ENCODE peak calls at places on chromosomes 3 and 15, in four cellular contexts. O is NCI-H2081; F is stimulated activated CD8-positive, alpha-beta memory T cell treated with anti-CD3 and anti-CD28 coated beads, Interleukin-4, amount 100 ng/mL, for 1 hour; J is stimulated activated effector memory CD8-positive, alpha-beta T cell treated with anti-CD3 and anti-CD28 coated beads, Interleukin-12 subunit alpha, Interleukin-12 subunit beta, amount 100 ng/mL, for 72 hours. V is an unnamed sample.
A peak's percentile ranks its signal among the peaks of the same experiment; 100 is the strongest.

GRCh38 chr15:101561584-101561906 is 72.0 kb upstream of the PCSK6 start:
- DNase-seq in F (no peak), J (no peak), O (no peak), V (no peak)

GRCh38 chr3:183178833-183179549 is 16.5 kb upstream of the LAMP3 start:
- DNase-seq in F (no peak), J (peak; percentile 22), O (no peak), V (no peak)

GRCh38 chr15:101051291-101052030 is 132.3 kb downstream of the LRRK1 start:
- DNase-seq in O (no peak), J (no peak), F (no peak), V (no peak)

GRCh38 chr3:77795013-77795412 is 755.1 kb downstream of the ROBO2 start:
- DNase-seq in O (peak; percentile 28), J (no peak), F (no peak), V (no peak)

GRCh38 chr15:27956285-27956684 is 142.8 kb downstream of the OCA2 start:
- DNase-seq in O (no peak), F (no peak), J (no peak), V (no peak)

GRCh38 chr3:132134611-132135010 is 99.8 kb upstream of the CPNE4 start:
- DNase-seq in F (no peak), O (no peak), J (no peak), V (no peak)

GRCh38 chr3:177287231-177287630 is 89.9 kb upstream of the TBL1XR1 start:
- DNase-seq in F (no peak), J (no peak), O (no peak), V (no peak)

GRCh38 chr3:188884299-188885043 is 287.3 kb upstream of the TPRG1 start:
- DNase-seq in O (no peak), F (no peak), J (no peak), V (no peak)

GRCh38 chr3:127746400-127747057 is 73.8 kb downstream of the ABTB1 start:
- DNase-seq in F (no peak), J (no peak), O (no peak), V (no peak)

GRCh38 chr3:172218350-172219323 is 179.3 kb downstream of the FNDC3B start:
- DNase-seq in F (no peak), O (no peak), J (no peak), V (no peak)

GRCh38 chr3:65935724-65936123 is 103.0 kb downstream of the MAGI1 start:
- DNase-seq in O (no peak), J (no peak), F (no peak), V (no peak)

GRCh38 chr3:72306800-72307341 is 521.9 kb upstream of the PROK2 start:
- DNase-seq in O (peak; percentile 87), J (no peak), F (no peak), V (no peak)

GRCh38 chr3:194782767-194783404 is 97.2 kb downstream of the FAM43A start:
- DNase-seq in O (peak; percentile 19), J (no peak), F (no peak), V (no peak)

GRCh38 chr15:82556315-82557035 is 16.2 kb upstream of the RPS17 start:
- DNase-seq in J (no peak), O (no peak), F (no peak), V (no peak)

GRCh38 chr15:99504823-99505551 is 60.8 kb upstream of the MEF2A start:
- DNase-seq in F (no peak), O (peak; percentile 9), J (no peak), V (no peak)

GRCh38 chr15:63793046-63793483 is 40.7 kb downstream of the HERC1 start:
- DNase-seq in F (no peak), J (no peak), O (no peak), V (no peak)

GRCh38 chr3:182364323-182364722 is 429.0 kb upstream of the ATP11B start:
- DNase-seq in J (no peak), F (no peak), O (peak; percentile 77), V (no peak)

GRCh38 chr15:64586259-64586658 is 125.9 kb downstream of the ZNF609 start:
- DNase-seq in F (no peak), O (no peak), J (no peak), V (no peak)

GRCh38 chr3:102532901-102533300 is 98.1 kb downstream of the ZPLD1 start:
- DNase-seq in O (no peak), F (no peak), J (no peak), V (no peak)

GRCh38 chr15:100781961-100782525 is 97.6 kb upstream of the ALDH1A3 start:
- DNase-seq in J (no peak), F (no peak), O (no peak), V (no peak)

GRCh38 chr3:53016236-53016635 is 29.6 kb downstream of the SFMBT1 start:
- DNase-seq in J (no peak), O (no peak), F (no peak), V (no peak)

GRCh38 chr15:52466134-52466701 is 62.5 kb downstream of the MYO5A start:
- DNase-seq in J (peak; percentile 37), O (no peak), F (no peak), V (peak; percentile 21)

GRCh38 chr3:170058127-170058526 is 20.3 kb downstream of the GPR160 start:
- DNase-seq in F (no peak), J (no peak), O (no peak), V (no peak)

GRCh38 chr15:31360843-31361763 is 34.5 kb downstream of the KLF13 start:
- DNase-seq in F (no peak), J (no peak), O (peak; percentile 92), V (peak; percentile 41)

GRCh38 chr3:24373198-24373959 is 121.3 kb downstream of the THRB start:
- DNase-seq in O (no peak), J (no peak), F (no peak), V (no peak)